ENCODE peak calls at places on chromosomes 6 and 20, in ten cellular contexts. K is SJSA1, U is endodermal cell, V is uterus, E is cardiac muscle cell, Q is ovary, G is lower lobe of right lung, W is MM.1S, R is aorta, J is HCT116. F is an unnamed sample. For H3K9me3, the result is how much of the 10 kb centered on the place peaks cover.

GRCh38 chr20:21941941-21942805 is 236.7 kb downstream of the PAX1 start:
- DNase-seq in K (no peak), U (no peak), V (peak), E (no peak), Q (no peak), G (no peak), W (no peak), R (no peak), J (no peak), F (no peak)

GRCh38 chr6:148935705-148936306 is 189.0 kb downstream of the UST start:
- DNase-seq in K (no peak), U (no peak), V (no peak), E (peak), Q (no peak), G (no peak), W (no peak), R (no peak), J (no peak), F (no peak)

GRCh38 chr20:2234788-2235187 is 61.0 kb upstream of the TGM3 start:
- DNase-seq in K (no peak), U (peak), V (no peak), E (no peak), Q (no peak), G (no peak), W (no peak), R (no peak), J (no peak), F (no peak)

GRCh38 chr20:40156600-40157307 is 532.3 kb downstream of the MAFB start:
- DNase-seq in K (no peak), U (no peak), V (no peak), E (no peak), Q (no peak), G (no peak), W (peak), R (no peak), J (no peak), F (no peak)

GRCh38 chr6:144284753-144285547 is at the start of gene UTRN:
- DNase-seq in K (peak), U (peak), V (peak), E (peak), Q (peak), G (peak), W (peak), R (peak), J (no peak), F (peak)

GRCh38 chr6:111803384-111803783 is 69.9 kb downstream of the FYN start:
- DNase-seq in K (no peak), U (no peak), V (no peak), E (no peak), Q (no peak), G (no peak), W (peak), R (no peak), J (no peak), F (no peak)

GRCh38 chr6:84453499-84453898 is 226.1 kb upstream of the CEP162 start:
- DNase-seq in K (no peak), U (no peak), V (no peak), E (no peak), Q (no peak), G (no peak), W (no peak), R (no peak), J (no peak), F (no peak)

GRCh38 chr6:122717350-122717749 is 62.2 kb upstream of the FABP7 start:
- DNase-seq in K (no peak), U (no peak), V (no peak), E (peak), Q (no peak), G (no peak), W (no peak), R (no peak), J (no peak), F (no peak)

GRCh38 chr20:36315545-36316351 is 9.6 kb downstream of the DLGAP4 start:
- DNase-seq in K (no peak), U (peak), V (no peak), E (no peak), Q (no peak), G (peak), W (no peak), R (peak), J (no peak), F (peak)

GRCh38 chr6:111661541-111662041 is 55.9 kb upstream of the TRAF3IP2 start:
- DNase-seq in K (no peak), U (peak), V (no peak), E (peak), Q (no peak), G (peak), W (no peak), R (no peak), J (no peak), F (no peak)

GRCh38 chr20:13857304-13857703 is 72.5 kb downstream of the NDUFAF5 start:
- DNase-seq in K (no peak), U (no peak), V (peak), E (no peak), Q (no peak), G (no peak), W (no peak), R (peak), J (no peak), F (peak)

GRCh38 chr6:48397887-48398286 is 286.9 kb upstream of the PTCHD4 start:
- DNase-seq in K (no peak), U (no peak), V (no peak), E (no peak), Q (no peak), G (no peak), W (no peak), R (no peak), J (no peak), F (no peak)

GRCh38 chr20:45968801-45969711 is 2.9 kb downstream of the ZNF335 start:
- DNase-seq in K (peak), U (peak), V (no peak), E (no peak), Q (peak), G (peak), W (no peak), R (peak), J (no peak), F (peak)

DNA sequence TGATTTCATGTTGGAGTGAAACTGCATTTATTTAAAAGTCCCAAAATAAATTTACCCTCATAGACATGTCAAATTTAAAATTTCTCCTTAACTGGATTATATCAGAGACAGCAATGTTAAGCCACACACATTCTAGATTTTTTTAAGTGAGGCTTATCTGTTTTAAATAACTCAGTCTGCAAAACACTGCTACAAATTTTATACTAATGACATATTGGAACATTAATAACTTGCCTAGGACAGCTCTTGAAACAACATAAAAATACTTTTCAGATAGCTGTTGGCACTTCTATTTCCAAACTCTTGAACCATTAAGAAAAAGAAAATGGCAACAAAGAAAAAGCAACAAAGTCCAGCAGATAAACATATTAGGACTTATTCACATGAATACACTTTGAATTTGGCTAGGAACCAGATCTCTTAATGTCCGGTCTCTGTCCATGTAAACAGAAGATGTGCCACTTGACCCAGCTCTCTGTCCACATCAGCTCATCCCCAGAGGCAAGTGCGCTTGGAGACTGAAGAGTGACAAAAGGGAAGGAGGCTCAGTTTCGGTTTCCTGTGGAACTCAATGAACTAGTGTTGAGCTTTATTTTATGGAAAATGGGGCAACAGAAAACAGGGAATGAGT is 219.3 kb upstream of the THBS2 start:
- DNase-seq in K (no peak), U (no peak), V (no peak), E (no peak), Q (no peak), G (no peak), W (no peak), R (no peak), J (no peak), F (no peak)
- H3K9me3 ChIP-seq in K (under half), U (half or more), V (under half), E (under half), Q (under half), G (under half), W (under half), R (under half), J (under half), F (under half)

GRCh38 chr6:52499681-52500239 is 77.1 kb downstream of the TRAM2 start:
- DNase-seq in K (no peak), U (no peak), V (no peak), E (peak), Q (no peak), G (no peak), W (no peak), R (no peak), J (no peak), F (no peak)
- H3K27ac ChIP-seq in K (peak), U (no peak), V (peak), E (no peak), Q (no peak), G (no peak), W (peak), R (peak), J (no peak), F (no peak)

GRCh38 chr6:121635355-121635754 is 199.9 kb downstream of the GJA1 start:
- DNase-seq in K (no peak), U (no peak), V (no peak), E (no peak), Q (no peak), G (no peak), W (no peak), R (no peak), J (no peak), F (no peak)

GRCh38 chr6:121627761-121628160 is 192.3 kb downstream of the GJA1 start:
- DNase-seq in K (no peak), U (no peak), V (no peak), E (no peak), Q (no peak), G (no peak), W (peak), R (no peak), J (no peak), F (no peak)

GRCh38 chr6:121633309-121633708 is 197.9 kb downstream of the GJA1 start:
- DNase-seq in K (no peak), U (no peak), V (no peak), E (no peak), Q (no peak), G (no peak), W (no peak), R (no peak), J (no peak), F (no peak)

DNA sequence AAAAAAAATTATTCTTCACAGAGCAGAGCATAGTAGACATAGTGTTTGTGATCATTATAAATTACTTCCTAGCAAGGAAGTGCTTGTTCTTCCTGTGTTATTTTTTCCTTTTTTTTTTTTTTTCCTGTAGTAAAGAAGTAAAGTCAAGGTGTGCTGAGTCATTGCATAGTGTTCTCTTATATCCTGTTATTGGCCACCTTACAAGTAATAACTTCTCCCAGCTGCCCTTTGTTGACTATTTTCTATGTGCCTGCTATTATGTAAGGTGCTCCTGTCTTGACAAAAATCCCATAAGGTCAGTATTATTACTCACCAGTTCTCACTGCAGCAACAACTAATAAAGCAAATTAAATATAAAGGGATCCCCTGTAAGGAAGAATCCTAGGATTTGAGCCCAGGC is 195.3 kb downstream of the GJA1 start:
- DNase-seq in K (no peak), U (no peak), V (no peak), E (no peak), Q (no peak), G (no peak), W (no peak), R (no peak), J (no peak), F (no peak)
- H3K9me3 ChIP-seq in K (under half), U (half or more), V (under half), E (under half), Q (under half), G (under half), W (under half), R (under half), J (under half), F (under half)

GRCh38 chr6:159979136-159979874 is 10.4 kb downstream of the IGF2R start:
- DNase-seq in K (peak), U (peak), V (no peak), E (peak), Q (no peak), G (no peak), W (peak), R (peak), J (no peak), F (no peak)
- H3K27ac ChIP-seq in K (peak), U (peak), V (peak), E (peak), Q (no peak), G (peak), W (peak), R (no peak), J (no peak), F (peak)

GRCh38 chr6:76166874-76167273 is 94.4 kb upstream of the IMPG1 start:
- DNase-seq in K (no peak), U (no peak), V (no peak), E (no peak), Q (no peak), G (no peak), W (peak), R (no peak), J (no peak), F (no peak)

GRCh38 chr6:76165471-76166221 is 93.2 kb upstream of the IMPG1 start:
- DNase-seq in K (no peak), U (no peak), V (no peak), E (no peak), Q (peak), G (no peak), W (no peak), R (no peak), J (no peak), F (no peak)

GRCh38 chr6:76162811-76163210 is 90.3 kb upstream of the IMPG1 start:
- DNase-seq in K (no peak), U (no peak), V (no peak), E (no peak), Q (no peak), G (no peak), W (no peak), R (no peak), J (no peak), F (no peak)

DNA sequence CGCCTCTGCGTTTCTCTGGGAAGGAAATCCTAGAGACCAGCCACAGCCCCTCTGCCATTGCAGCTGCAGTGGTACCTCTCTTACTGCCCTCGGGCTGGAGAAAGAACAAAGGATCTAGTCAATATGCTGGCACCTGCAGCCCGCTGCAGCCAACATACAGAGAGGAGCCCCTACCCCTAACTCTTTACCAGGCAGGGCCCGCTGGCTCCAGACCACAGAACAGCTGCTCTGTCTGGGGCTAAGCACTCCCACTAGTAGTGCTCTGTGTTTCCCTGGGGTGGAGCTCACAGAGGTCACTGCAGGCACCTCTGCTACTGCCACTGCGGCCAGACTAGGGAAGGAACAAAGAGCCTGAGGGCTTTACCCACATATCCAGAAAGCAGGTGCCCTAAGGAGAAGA is 93.8 kb upstream of the IMPG1 start:
- DNase-seq in K (no peak), U (no peak), V (no peak), E (no peak), Q (no peak), G (no peak), W (no peak), R (no peak), J (no peak), F (no peak)
- H3K9me3 ChIP-seq in K (under half), U (under half), V (under half), E (under half), Q (under half), G (under half), W (under half), R (under half), J (under half), F (under half)

GRCh38 chr6:85464722-85465150 is 14.9 kb downstream of the NT5E start:
- DNase-seq in K (peak), U (peak), V (no peak), E (no peak), Q (no peak), G (no peak), W (no peak), R (peak), J (peak), F (no peak)
- H3K27ac ChIP-seq in K (peak), U (no peak), V (peak), E (no peak), Q (no peak), G (no peak), W (no peak), R (peak), J (peak), F (no peak)

GRCh38 chr20:31394900-31395299 is 4.5 kb upstream of the DEFB119 start:
- DNase-seq in K (no peak), U (no peak), V (no peak), E (no peak), Q (no peak), G (no peak), W (no peak), R (no peak), J (no peak), F (no peak)
- H3K9me3 ChIP-seq in K (under half), U (half or more), V (under half), E (under half), Q (under half), G (under half), W (under half), R (under half), J (under half), F (under half)